ENCODE peak calls at places on chromosomes 6 and 20, in six cellular contexts. Q is neural progenitor cell; U is cardiac muscle cell; R is Peyer's patch; G is prostate gland; O is CD8-positive, alpha-beta T cell. Z is an unnamed sample.

GRCh38 chr6:22099923-22100322 is 196.9 kb downstream of the PRL start:
- DNase-seq in G (no peak), Q (no peak), O (no peak), R (no peak), U (no peak), Z (no peak)

GRCh38 chr20:2986466-2986865 is 57.0 kb upstream of the GNRH2 start:
- DNase-seq in U (peak; percentile 45), O (no peak), Q (no peak), R (no peak), G (no peak), Z (no peak)

GRCh38 chr20:5316188-5317158 is at the start of gene PROKR2:
- DNase-seq in R (no peak), U (peak; percentile 7), O (no peak), Q (peak; percentile 88), G (no peak), Z (no peak)

GRCh38 chr6:3561745-3562144 is 104.9 kb upstream of the SLC22A23 start:
- DNase-seq in G (no peak), O (no peak), R (no peak), Q (peak; percentile 44), U (peak; percentile 35), Z (no peak)

GRCh38 chr6:17932362-17932852 is 55.0 kb downstream of the KIF13A start:
- DNase-seq in G (no peak), R (no peak), O (no peak), Q (no peak), U (peak; percentile 96), Z (no peak)

GRCh38 chr6:159813781-159814180 is 13.7 kb downstream of the PNLDC1 start:
- DNase-seq in U (no peak), R (peak; percentile 13), G (no peak), O (no peak), Q (no peak), Z (no peak)

GRCh38 chr20:19285424-19285823 is 73.0 kb downstream of the SLC24A3 start:
- DNase-seq in U (no peak), R (no peak), Q (no peak), O (no peak), G (no peak), Z (no peak)

GRCh38 chr6:111824608-111825337 is 48.5 kb downstream of the FYN start:
- DNase-seq in O (no peak), R (no peak), G (no peak), Q (no peak), U (no peak), Z (no peak)

GRCh38 chr20:57517904-57518303 is 7.0 kb downstream of the CTCFL start:
- DNase-seq in O (no peak), U (no peak), Q (no peak), G (no peak), R (no peak), Z (no peak)
- H3K27me3 ChIP-seq in O (no peaks in the 10 kb centered on the region), U (no peaks in the 10 kb centered on the region), Q (no peaks in the 10 kb centered on the region), G (no peaks in the 10 kb centered on the region), R (no peaks in the 10 kb centered on the region), Z (no peaks in the 10 kb centered on the region)

DNA sequence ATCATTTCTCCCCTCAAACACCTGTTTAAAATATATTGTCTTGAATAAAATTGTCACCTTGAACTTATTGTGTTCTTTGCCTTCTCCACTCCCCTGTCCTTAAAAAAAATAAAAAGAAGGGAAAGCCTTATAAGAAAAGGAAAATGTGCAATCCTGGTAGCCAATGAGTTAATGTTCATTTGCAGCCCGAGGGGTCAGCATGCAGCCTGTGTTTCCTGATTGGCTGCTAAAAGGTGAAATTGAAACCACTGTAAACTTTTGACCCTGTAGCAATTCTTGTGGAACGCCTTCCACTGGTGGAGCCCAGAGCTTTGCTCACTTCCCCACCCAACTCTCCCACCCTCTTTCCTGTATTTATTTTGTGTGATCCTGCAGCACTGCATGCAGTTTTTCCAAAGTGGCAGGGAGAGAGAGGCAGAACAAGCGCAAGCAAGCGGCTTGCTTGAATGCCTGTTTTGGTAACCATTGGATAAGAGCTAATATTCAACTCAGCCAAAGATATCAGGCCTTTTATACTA is 74.9 kb downstream of the NCOA3 start:
- DNase-seq in Q (peak; percentile 32), R (peak; percentile 71), U (peak; percentile 90), O (no peak), G (peak; percentile 46), Z (no peak)
- H3K27ac ChIP-seq in Q (no peak overlapping the region), R (peak overlapping the region; percentile 46), U (peak overlapping the region; percentile 84), O (no peak overlapping the region), G (peak overlapping the region; percentile 34), Z (no peak overlapping the region)

GRCh38 chr6:133796235-133796634 is 92.7 kb upstream of the TCF21 start:
- DNase-seq in R (no peak), U (no peak), O (no peak), Q (no peak), G (no peak), Z (no peak)

GRCh38 chr6:133804263-133804662 is 84.7 kb upstream of the TCF21 start:
- DNase-seq in U (peak; percentile 88), R (no peak), G (no peak), Q (no peak), O (no peak), Z (no peak)

GRCh38 chr6:133802861-133803260 is 86.1 kb upstream of the TCF21 start:
- DNase-seq in Q (no peak), R (no peak), U (no peak), G (no peak), O (no peak), Z (no peak)

GRCh38 chr6:133799043-133799442 is 89.9 kb upstream of the TCF21 start:
- DNase-seq in G (no peak), Q (no peak), U (peak; percentile 32), R (no peak), O (no peak), Z (no peak)
- H3K9me3 ChIP-seq in G (no peaks in the 10 kb centered on the region), Q (no peaks in the 10 kb centered on the region), U (no peaks in the 10 kb centered on the region), R (no peaks in the 10 kb centered on the region), O (no peaks in the 10 kb centered on the region), Z (no peaks in the 10 kb centered on the region)

GRCh38 chr20:57138198-57138995 is 128.0 kb downstream of the BMP7 start:
- DNase-seq in O (no peak), G (no peak), R (no peak), U (no peak), Q (no peak), Z (no peak)
- H3K27me3 ChIP-seq in O (no peaks in the 10 kb centered on the region), G (no peaks in the 10 kb centered on the region), R (no peaks in the 10 kb centered on the region), U (no peaks in the 10 kb centered on the region), Q (no peaks in the 10 kb centered on the region), Z (no peaks in the 10 kb centered on the region)

GRCh38 chr20:41170386-41171105 is 33.2 kb downstream of the PLCG1 start:
- DNase-seq in O (no peak), G (no peak), R (peak; percentile 34), Q (no peak), U (no peak), Z (peak; percentile 24)
- H3K27ac ChIP-seq in O (peak overlapping the region; percentile 20), G (no peak overlapping the region), R (no peak overlapping the region), Q (no peak overlapping the region), U (no peak overlapping the region), Z (peak overlapping the region; percentile 38)

DNA sequence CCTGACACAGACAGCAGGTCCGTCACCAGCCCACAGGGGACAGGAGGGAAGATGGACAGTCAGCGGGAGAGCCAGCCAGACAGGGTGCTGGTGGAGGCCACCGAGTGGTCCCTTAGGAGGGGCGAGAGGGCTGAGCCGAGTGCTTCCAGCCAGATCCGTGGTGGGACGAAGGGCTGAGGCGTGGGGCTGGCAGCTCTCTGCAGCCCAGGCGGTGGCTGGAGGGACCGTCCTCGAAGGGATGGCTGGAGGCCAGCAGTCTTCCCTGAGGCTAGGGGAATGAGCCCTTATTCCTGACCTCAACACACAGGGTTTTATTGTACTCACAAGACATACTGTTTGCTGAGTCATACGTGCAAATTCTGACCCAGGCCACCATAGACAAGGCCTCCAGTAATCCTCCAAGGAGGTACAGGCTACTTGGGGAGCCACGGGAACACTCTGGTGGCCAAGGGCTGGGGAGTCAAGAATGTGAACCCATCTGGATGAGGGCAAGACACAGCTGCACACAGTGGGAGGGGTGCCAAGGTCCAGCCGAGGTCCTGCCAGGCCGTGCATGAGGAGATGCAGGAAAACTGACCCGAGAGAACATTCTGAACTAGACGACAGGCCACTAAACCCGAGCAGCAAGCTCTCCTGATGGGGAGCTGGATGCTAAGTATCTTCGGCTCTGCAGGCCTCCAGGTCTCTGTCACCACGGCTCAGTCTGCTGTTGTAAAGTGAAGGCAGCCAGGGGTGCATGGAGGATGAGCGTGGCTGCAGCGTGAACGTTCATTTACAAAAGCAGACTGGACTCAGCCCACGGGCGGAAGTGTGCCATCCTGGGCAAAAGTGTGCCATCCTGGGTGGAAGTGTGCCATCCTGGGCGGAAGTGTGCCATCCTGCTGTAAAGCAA is 242.5 kb downstream of the TTLL2 start:
- DNase-seq in U (peak; percentile 53), O (no peak), R (no peak), G (no peak), Q (no peak), Z (no peak)
- H3K9me3 ChIP-seq in U (no peaks in the 10 kb centered on the region), O (no peaks in the 10 kb centered on the region), R (no peaks in the 10 kb centered on the region), G (no peaks in the 10 kb centered on the region), Q (no peaks in the 10 kb centered on the region), Z (no peaks in the 10 kb centered on the region)

GRCh38 chr6:168703970-168704369 is 263.0 kb downstream of the SMOC2 start:
- DNase-seq in U (peak; percentile 5), G (no peak), R (no peak), Q (no peak), O (no peak), Z (no peak)

GRCh38 chr6:168695701-168696100 is 254.7 kb downstream of the SMOC2 start:
- DNase-seq in Q (no peak), O (no peak), G (no peak), R (no peak), U (no peak), Z (no peak)

GRCh38 chr6:168700880-168701279 is 259.9 kb downstream of the SMOC2 start:
- DNase-seq in Q (no peak), R (no peak), U (no peak), O (no peak), G (no peak), Z (no peak)

GRCh38 chr6:168698923-168699322 is 257.9 kb downstream of the SMOC2 start:
- DNase-seq in U (no peak), G (no peak), R (no peak), O (no peak), Q (no peak), Z (no peak)

DNA sequence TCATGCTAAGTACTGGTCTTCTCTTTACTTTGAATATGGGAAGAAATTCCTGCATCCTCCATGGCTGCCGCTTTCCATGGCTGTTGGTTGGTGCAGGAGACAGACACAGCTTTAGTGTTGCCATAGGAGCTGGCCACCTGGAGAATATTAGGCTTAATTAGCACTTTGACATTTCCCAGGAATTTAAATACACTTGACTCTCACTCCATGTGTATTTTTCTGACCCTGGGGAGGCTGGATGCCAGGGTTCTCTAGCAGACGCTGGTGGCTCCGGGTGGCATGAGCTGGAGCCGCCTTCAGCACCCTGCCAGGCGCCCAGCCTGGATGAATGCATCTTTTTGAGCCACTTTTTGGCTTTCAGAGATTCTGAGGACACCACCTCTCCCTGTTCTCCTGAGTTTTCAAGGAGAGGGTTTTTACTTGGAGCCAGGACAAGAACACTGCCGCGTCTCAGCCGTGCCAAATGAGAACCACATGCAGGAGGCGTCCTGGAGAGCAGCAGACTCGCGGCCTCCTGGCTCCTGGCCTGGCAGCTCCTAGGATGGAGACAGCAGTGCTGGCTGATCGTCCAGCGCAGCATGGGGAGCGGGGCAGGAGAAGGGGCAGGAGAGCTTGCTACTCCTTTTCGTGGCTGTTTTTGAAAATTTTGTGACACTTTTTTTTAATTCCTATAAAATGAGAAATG is 258.8 kb downstream of the SMOC2 start:
- DNase-seq in G (peak; percentile 20), O (no peak), U (no peak), Q (no peak), R (no peak), Z (no peak)
- H3K27me3 ChIP-seq in G (no peaks in the 10 kb centered on the region), O (no peaks in the 10 kb centered on the region), U (no peaks in the 10 kb centered on the region), Q (no peaks in the 10 kb centered on the region), R (no peaks in the 10 kb centered on the region), Z (no peaks in the 10 kb centered on the region)